ENCODE peak calls at places on chromosome 16, in seven cellular contexts. U, X, O, K, V, N and H are unnamed samples.

GRCh38 chr16:70724146-70725023 is 38.5 kb upstream of the MTSS2 start:
- DNase-seq in U (no peak), X (no peak), O (no peak), K (no peak), V (no peak), N (no peak), H (no peak)

GRCh38 chr16:4487955-4488481 is 11.8 kb downstream of the HMOX2 start:
- DNase-seq in U (no peak), X (no peak), O (no peak), K (no peak), V (no peak), N (no peak), H (no peak)

GRCh38 chr16:84995666-84996065 is 15.7 kb downstream of the ZDHHC7 start:
- DNase-seq in U (no peak), X (no peak), O (no peak), K (no peak), V (no peak), N (no peak), H (no peak)

GRCh38 chr16:69501956-69502457 is 63.8 kb upstream of the NFAT5 start:
- DNase-seq in U (peak), X (no peak), O (no peak), K (no peak), V (no peak), N (no peak), H (no peak)

GRCh38 chr16:85717393-85718152 is 28.8 kb upstream of the GINS2 start:
- DNase-seq in U (peak), X (peak), O (peak), K (no peak), V (peak), N (peak), H (peak)

GRCh38 chr16:85413713-85414663 is 199.1 kb upstream of the GSE1 start:
- DNase-seq in U (no peak), X (no peak), O (no peak), K (no peak), V (no peak), N (no peak), H (no peak)

GRCh38 chr16:53821957-53822625 is 118.1 kb downstream of the FTO start:
- DNase-seq in U (no peak), X (no peak), O (peak), K (no peak), V (no peak), N (peak), H (no peak)

GRCh38 chr16:69112285-69113129 is 7.1 kb downstream of the HAS3 start:
- DNase-seq in U (no peak), X (no peak), O (peak), K (no peak), V (peak), N (peak), H (peak)

GRCh38 chr16:28531777-28532744 is 6.7 kb downstream of the NUPR1 start:
- DNase-seq in U (no peak), X (no peak), O (no peak), K (no peak), V (peak), N (no peak), H (no peak)

GRCh38 chr16:47132310-47132709 is 11.4 kb downstream of the NETO2 start:
- DNase-seq in U (no peak), X (no peak), O (no peak), K (no peak), V (no peak), N (no peak), H (no peak)

GRCh38 chr16:49763826-49764225 is 92.1 kb downstream of the ZNF423 start:
- DNase-seq in U (no peak), X (no peak), O (no peak), K (no peak), V (no peak), N (no peak), H (no peak)

GRCh38 chr16:15916323-15916722 is 27.9 kb upstream of the CEP20 start:
- DNase-seq in U (no peak), X (no peak), O (no peak), K (no peak), V (no peak), N (no peak), H (no peak)

GRCh38 chr16:58384437-58385055 is 7.7 kb upstream of the GINS3 start:
- DNase-seq in U (no peak), X (no peak), O (no peak), K (no peak), V (no peak), N (no peak), H (peak)

GRCh38 chr16:71931599-71931998 is 36.3 kb downstream of the IST1 start:
- DNase-seq in U (no peak), X (no peak), O (no peak), K (no peak), V (no peak), N (no peak), H (no peak)

GRCh38 chr16:8173111-8173644 is 417.1 kb downstream of the TMEM114 start:
- DNase-seq in U (no peak), X (no peak), O (peak), K (peak), V (peak), N (peak), H (peak)

GRCh38 chr16:24970708-24971107 is 44.5 kb downstream of the ARHGAP17 start:
- DNase-seq in U (no peak), X (no peak), O (no peak), K (no peak), V (no peak), N (no peak), H (no peak)

GRCh38 chr16:70160388-70160787 is 13.2 kb upstream of the CLEC18C start:
- DNase-seq in U (no peak), X (no peak), O (peak), K (no peak), V (no peak), N (no peak), H (no peak)

GRCh38 chr16:65548470-65548869 is 426.6 kb upstream of the CDH11 start:
- DNase-seq in U (no peak), X (no peak), O (no peak), K (no peak), V (no peak), N (no peak), H (no peak)

GRCh38 chr16:68732068-68732680 is 4.9 kb upstream of the CDH1 start:
- DNase-seq in U (no peak), X (no peak), O (no peak), K (no peak), V (no peak), N (peak), H (no peak)

GRCh38 chr16:10949424-10949970 is 5.1 kb downstream of the CLEC16A start:
- DNase-seq in U (peak), X (no peak), O (peak), K (peak), V (no peak), N (peak), H (peak)

GRCh38 chr16:324451-325334 is 27.8 kb downstream of the AXIN1 start:
- DNase-seq in U (peak), X (no peak), O (no peak), K (peak), V (peak), N (no peak), H (no peak)

GRCh38 chr16:75203106-75203505 is 3.9 kb downstream of the CTRB2 start:
- DNase-seq in U (no peak), X (no peak), O (no peak), K (no peak), V (peak), N (no peak), H (no peak)

GRCh38 chr16:73047221-73047535 is 750 bp downstream of the ZFHX3 start:
- DNase-seq in U (no peak), X (no peak), O (no peak), K (no peak), V (no peak), N (no peak), H (no peak)

GRCh38 chr16:19913306-19913717 is 28.7 kb upstream of the GPRC5B start:
- DNase-seq in U (no peak), X (no peak), O (no peak), K (no peak), V (no peak), N (no peak), H (no peak)